ENCODE peak calls at places on chromosomes 16 and 17, in six cellular contexts. I is retinal pigment epithelial cell, B is uterus, G is endothelial cell of umbilical vein, C is upper lobe of left lung, K is lung. R is an unnamed sample.

GRCh38 chr17:57418463-57419246 is 162.3 kb downstream of the MSI2 start:
- DNase-seq in K (no peak), C (no peak), B (no peak), I (no peak), G (no peak), R (no peak)

GRCh38 chr17:35896011-35896587 is 15.9 kb upstream of the CCL5 start:
- DNase-seq in C (no peak), K (no peak), I (no peak), B (no peak), G (no peak), R (no peak)

GRCh38 chr17:45313927-45314760 is 2.7 kb downstream of the MAP3K14 start:
- DNase-seq in G (no peak), C (no peak), K (no peak), B (no peak), I (no peak), R (no peak)

GRCh38 chr17:19641687-19642372 is 6.7 kb upstream of the ALDH3A2 start:
- DNase-seq in B (no peak), K (no peak), G (no peak), C (no peak), I (no peak), R (no peak)

GRCh38 chr17:80761421-80761871 is 216.8 kb downstream of the RPTOR start:
- DNase-seq in I (no peak), B (no peak), G (peak; percentile 87), K (no peak), C (no peak), R (peak; percentile 80)

GRCh38 chr16:84477661-84478060 is 26.8 kb downstream of the MEAK7 start:
- DNase-seq in K (no peak), B (no peak), I (no peak), C (no peak), G (no peak), R (no peak)

GRCh38 chr17:43401293-43401692 is 2.5 kb downstream of the ARL4D start:
- DNase-seq in I (peak; percentile 89), B (no peak), C (no peak), K (no peak), G (peak; percentile 27), R (peak; percentile 90)

GRCh38 chr17:58232707-58233156 is 5.7 kb upstream of the LPO start:
- DNase-seq in I (no peak), C (no peak), B (no peak), G (no peak), K (no peak), R (peak; percentile 94)

GRCh38 chr17:78129385-78130079 is 977 bp upstream of the TMC6 start:
- DNase-seq in K (no peak), B (no peak), C (no peak), I (no peak), G (no peak), R (no peak)

GRCh38 chr17:2266045-2266864 is 37.3 kb downstream of the SMG6 start:
- DNase-seq in G (peak; percentile 49), B (no peak), K (peak; percentile 31), I (no peak), C (no peak), R (no peak)

GRCh38 chr16:11253995-11254912 is 1.8 kb downstream of the SOCS1 start:
- DNase-seq in B (no peak), C (peak; percentile 27), K (no peak), G (no peak), I (no peak), R (no peak)

GRCh38 chr16:72983728-72984350 is 64.1 kb downstream of the ZFHX3 start:
- DNase-seq in I (no peak), G (no peak), K (no peak), B (no peak), C (no peak), R (no peak)

GRCh38 chr16:3573146-3573815 is 3.9 kb downstream of the NLRC3 start:
- DNase-seq in I (no peak), C (no peak), G (no peak), B (no peak), K (no peak), R (no peak)

GRCh38 chr16:4743217-4743897 is 9.0 kb downstream of the DNAAF8 start:
- DNase-seq in I (no peak), G (no peak), B (no peak), C (no peak), K (no peak), R (no peak)

GRCh38 chr16:87790278-87791023 is 24.7 kb upstream of the KLHDC4 start:
- DNase-seq in B (no peak), G (no peak), I (no peak), K (no peak), C (no peak), R (no peak)

GRCh38 chr17:17400070-17400469 is 76.7 kb upstream of the MED9 start:
- DNase-seq in B (no peak), C (no peak), I (no peak), G (no peak), K (no peak), R (no peak)

GRCh38 chr16:901715-902601 is 68.8 kb downstream of the LMF1 start:
- DNase-seq in C (peak; percentile 75), G (no peak), I (no peak), K (no peak), B (no peak), R (no peak)

GRCh38 chr16:31875112-31875803 is 1.7 kb downstream of the ZNF267 start:
- DNase-seq in C (no peak), B (no peak), I (no peak), K (no peak), G (peak; percentile 26), R (peak; percentile 41)

GRCh38 chr16:49846800-49847199 is 9.1 kb downstream of the ZNF423 start:
- DNase-seq in I (no peak), B (no peak), C (no peak), K (no peak), G (no peak), R (no peak)

GRCh38 chr17:19305761-19306159 is 56.8 kb downstream of the B9D1 start:
- DNase-seq in B (no peak), C (no peak), K (no peak), G (no peak), I (no peak), R (no peak)

GRCh38 chr16:85569615-85570212 is 43.4 kb upstream of the GSE1 start:
- DNase-seq in C (no peak), K (peak; percentile 53), G (no peak), B (no peak), I (no peak), R (peak; percentile 62)

GRCh38 chr17:31224366-31224765 is 72.7 kb downstream of the OMG start:
- DNase-seq in I (peak; percentile 81), K (no peak), G (no peak), C (no peak), B (no peak), R (no peak)

DNA sequence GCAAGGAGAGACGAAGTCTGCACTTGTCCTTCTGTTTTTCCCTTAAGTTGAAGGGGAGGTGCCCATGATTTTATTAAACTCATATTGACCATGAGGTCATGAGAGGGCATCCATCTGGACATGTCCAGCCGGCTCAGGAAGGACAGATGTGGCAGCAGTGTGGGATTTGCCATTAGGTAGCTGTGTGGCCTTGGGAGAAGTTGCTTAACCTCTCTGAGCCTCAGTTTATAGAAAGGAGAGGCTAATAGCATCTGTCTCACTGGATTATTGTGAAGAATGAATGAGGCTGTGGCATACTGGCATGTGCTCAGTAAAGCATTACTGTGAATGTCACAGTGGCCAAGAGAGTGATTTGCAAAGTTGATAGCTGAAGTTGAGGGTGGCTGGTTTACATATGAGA is 1.2 kb downstream of the TIMM22 start:
- DNase-seq in C (no peak), K (no peak), I (no peak), B (no peak), G (no peak), R (no peak)
- H3K4me3 ChIP-seq in C (peak overlapping the region; percentile 91), K (no peak overlapping the region), I (peak overlapping the region; percentile 83), B (no peak overlapping the region), G (peak overlapping the region; percentile 86), R (peak overlapping the region; percentile 99)

GRCh38 chr17:37713624-37714023 is 31.2 kb downstream of the HNF1B start:
- DNase-seq in G (no peak), C (no peak), B (no peak), I (no peak), K (peak; percentile 84), R (no peak)

GRCh38 chr17:37717627-37718382 is 27.1 kb downstream of the HNF1B start:
- DNase-seq in K (peak; percentile 76), I (no peak), C (no peak), B (no peak), G (no peak), R (no peak)

GRCh38 chr17:37718383-37719048 is 26.3 kb downstream of the HNF1B start:
- DNase-seq in B (no peak), G (no peak), K (no peak), C (no peak), I (no peak), R (no peak)

GRCh38 chr17:37713028-37713431 is 31.8 kb downstream of the HNF1B start:
- DNase-seq in K (no peak), I (no peak), B (no peak), G (no peak), C (no peak), R (no peak)

GRCh38 chr17:37714897-37715296 is 30.0 kb downstream of the HNF1B start:
- DNase-seq in G (no peak), I (no peak), C (no peak), B (no peak), K (no peak), R (no peak)
- TF ChIP-seq CTCF in G (no peak), I (no peak), C (no peak), B (no peak), K (no peak), R (no peak)

DNA sequence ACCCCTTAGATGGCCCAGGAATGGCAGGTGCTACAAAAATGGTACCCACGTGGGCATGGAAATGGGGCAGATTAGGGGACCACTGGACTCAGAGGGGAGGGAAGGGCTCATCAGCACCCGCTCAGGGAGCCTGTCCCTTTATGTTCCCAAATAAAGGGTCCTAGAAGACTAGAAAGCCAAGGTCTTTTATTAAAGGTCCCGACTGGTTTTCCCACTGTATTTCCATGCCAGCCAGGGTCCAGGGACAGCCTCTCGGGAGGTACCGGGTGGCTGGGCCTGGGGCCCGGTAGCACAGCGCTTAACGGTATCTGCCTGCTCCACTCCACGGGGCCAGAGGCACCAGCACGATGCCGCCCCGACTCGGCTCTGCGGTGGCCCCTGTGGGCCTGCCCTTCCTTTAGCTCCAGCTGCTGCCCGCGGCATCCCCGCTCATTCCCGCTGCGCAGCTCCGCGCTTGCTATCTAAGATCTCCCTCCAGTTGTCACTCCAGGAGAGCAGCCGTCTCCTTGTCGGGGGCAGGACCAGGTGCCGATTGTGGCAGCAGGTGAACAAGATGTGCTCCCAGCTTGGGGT is 1.4 kb downstream of the NT5C start:
- DNase-seq in C (peak; percentile 82), G (no peak), K (no peak), B (no peak), I (no peak), R (no peak)
- H3K4me3 ChIP-seq in C (peak overlapping the region; percentile 95), G (peak overlapping the region; percentile 53), K (peak overlapping the region; percentile 15), B (no peak overlapping the region), I (peak overlapping the region; percentile 73), R (peak overlapping the region; percentile 71)

GRCh38 chr16:16190546-16190945 is 32.7 kb downstream of the ABCC6 start:
- DNase-seq in B (no peak), G (no peak), C (no peak), I (no peak), K (no peak), R (no peak)

GRCh38 chr16:16188827-16189226 is 34.5 kb downstream of the ABCC6 start:
- DNase-seq in B (no peak), C (no peak), I (no peak), G (no peak), K (no peak), R (no peak)

GRCh38 chr16:16191493-16192167 is 31.7 kb downstream of the ABCC6 start:
- DNase-seq in I (no peak), B (no peak), C (no peak), G (peak; percentile 77), K (no peak), R (no peak)

GRCh38 chr16:16186820-16187219 is 36.5 kb downstream of the ABCC6 start:
- DNase-seq in G (no peak), I (no peak), C (no peak), K (no peak), B (no peak), R (no peak)

GRCh38 chr16:16189842-16190241 is 33.5 kb downstream of the ABCC6 start:
- DNase-seq in C (no peak), K (no peak), B (no peak), G (no peak), I (no peak), R (no peak)
- TF ChIP-seq CTCF in C (no peak), K (no peak), B (no peak), G (no peak), I (no peak), R (no peak)

R was measured in fibroblast of mammary gland.